ENCODE peak calls at places on chromosomes 13 and 19, in eight cellular contexts. One of them, this sample, is unnamed.

GRCh38 chr13:41613984-41614581 is 156.7 kb downstream of the RGCC start:
- DNase-seq in breast epithelium: no peak
- DNase-seq in CD4-positive, alpha-beta T cell: no peak
- DNase-seq in astrocyte of the spinal cord: peak; percentile 92
- DNase-seq in HFF-Myc: peak; percentile 94
- DNase-seq in kidney epithelial cell: no peak
- DNase-seq in cardiac muscle cell: no peak
- DNase-seq in heart left ventricle: peak; percentile 80
- DNase-seq in this sample: peak; percentile 90

GRCh38 chr19:13843104-13843921 is 33.6 kb upstream of the NANOS3 start:
- DNase-seq in kidney epithelial cell: no peak
- DNase-seq in HFF-Myc: no peak
- DNase-seq in breast epithelium: peak; percentile 84
- DNase-seq in CD4-positive, alpha-beta T cell: no peak
- DNase-seq in astrocyte of the spinal cord: peak; percentile 37
- DNase-seq in heart left ventricle: peak; percentile 79
- DNase-seq in cardiac muscle cell: peak; percentile 42
- DNase-seq in this sample: no peak

GRCh38 chr13:110520431-110521295 is 40.9 kb downstream of the RAB20 start:
- DNase-seq in HFF-Myc: no peak
- DNase-seq in cardiac muscle cell: no peak
- DNase-seq in breast epithelium: no peak
- DNase-seq in heart left ventricle: peak; percentile 75
- DNase-seq in kidney epithelial cell: no peak
- DNase-seq in CD4-positive, alpha-beta T cell: no peak
- DNase-seq in astrocyte of the spinal cord: peak; percentile 76
- DNase-seq in this sample: peak; percentile 51

GRCh38 chr13:110372676-110373075 is 65.6 kb downstream of the COL4A2 start:
- DNase-seq in HFF-Myc: no peak
- DNase-seq in cardiac muscle cell: no peak
- DNase-seq in heart left ventricle: no peak
- DNase-seq in breast epithelium: no peak
- DNase-seq in kidney epithelial cell: no peak
- DNase-seq in CD4-positive, alpha-beta T cell: no peak
- DNase-seq in astrocyte of the spinal cord: no peak
- DNase-seq in this sample: no peak

GRCh38 chr13:93280688-93281087 is 54.1 kb downstream of the GPC6 start:
- DNase-seq in CD4-positive, alpha-beta T cell: no peak
- DNase-seq in astrocyte of the spinal cord: no peak
- DNase-seq in HFF-Myc: no peak
- DNase-seq in cardiac muscle cell: no peak
- DNase-seq in kidney epithelial cell: no peak
- DNase-seq in breast epithelium: no peak
- DNase-seq in heart left ventricle: no peak
- DNase-seq in this sample: no peak

GRCh38 chr19:41540041-41540695 is 35.8 kb upstream of the CEACAM21 start:
- DNase-seq in kidney epithelial cell: no peak
- DNase-seq in heart left ventricle: no peak
- DNase-seq in CD4-positive, alpha-beta T cell: no peak
- DNase-seq in breast epithelium: no peak
- DNase-seq in astrocyte of the spinal cord: no peak
- DNase-seq in HFF-Myc: no peak
- DNase-seq in cardiac muscle cell: no peak
- DNase-seq in this sample: no peak

GRCh38 chr13:99220199-99220931 is 19.7 kb downstream of the UBAC2 start:
- DNase-seq in CD4-positive, alpha-beta T cell: peak; percentile 34
- DNase-seq in cardiac muscle cell: no peak
- DNase-seq in heart left ventricle: no peak
- DNase-seq in breast epithelium: no peak
- DNase-seq in kidney epithelial cell: no peak
- DNase-seq in astrocyte of the spinal cord: peak; percentile 49
- DNase-seq in HFF-Myc: no peak
- DNase-seq in this sample: no peak

GRCh38 chr19:6392219-6393073 is 518 bp downstream of the GTF2F1 start:
- DNase-seq in astrocyte of the spinal cord: no peak
- DNase-seq in heart left ventricle: no peak
- DNase-seq in cardiac muscle cell: no peak
- DNase-seq in kidney epithelial cell: no peak
- DNase-seq in breast epithelium: no peak
- DNase-seq in HFF-Myc: no peak
- DNase-seq in CD4-positive, alpha-beta T cell: no peak
- DNase-seq in this sample: no peak

GRCh38 chr13:28493740-28494536 is 990 bp downstream of the FLT1 start:
- DNase-seq in heart left ventricle: no peak
- DNase-seq in CD4-positive, alpha-beta T cell: no peak
- DNase-seq in HFF-Myc: no peak
- DNase-seq in breast epithelium: no peak
- DNase-seq in cardiac muscle cell: peak; percentile 61
- DNase-seq in astrocyte of the spinal cord: no peak
- DNase-seq in kidney epithelial cell: no peak
- DNase-seq in this sample: no peak

GRCh38 chr13:103140001-103140671 is 73.9 kb upstream of the SLC10A2 start:
- DNase-seq in HFF-Myc: peak; percentile 5
- DNase-seq in astrocyte of the spinal cord: peak; percentile 2
- DNase-seq in CD4-positive, alpha-beta T cell: no peak
- DNase-seq in cardiac muscle cell: peak; percentile 37
- DNase-seq in heart left ventricle: no peak
- DNase-seq in breast epithelium: no peak
- DNase-seq in kidney epithelial cell: no peak
- DNase-seq in this sample: no peak
- TF ChIP-seq CTCF in HFF-Myc: peak; percentile 48
- TF ChIP-seq CTCF in astrocyte of the spinal cord: peak; percentile 34
- TF ChIP-seq CTCF in CD4-positive, alpha-beta T cell: no peak
- TF ChIP-seq CTCF in cardiac muscle cell: peak; percentile 20
- TF ChIP-seq CTCF in heart left ventricle: peak; percentile 34
- TF ChIP-seq CTCF in breast epithelium: no peak
- TF ChIP-seq CTCF in kidney epithelial cell: peak; percentile 49
- TF ChIP-seq CTCF in this sample: no peak

GRCh38 chr19:31705656-31706055 is 356.4 kb upstream of the TSHZ3 start:
- DNase-seq in CD4-positive, alpha-beta T cell: no peak
- DNase-seq in breast epithelium: no peak
- DNase-seq in HFF-Myc: no peak
- DNase-seq in cardiac muscle cell: no peak
- DNase-seq in kidney epithelial cell: no peak
- DNase-seq in astrocyte of the spinal cord: no peak
- DNase-seq in heart left ventricle: no peak
- DNase-seq in this sample: no peak
- TF ChIP-seq CTCF in CD4-positive, alpha-beta T cell: no peak
- TF ChIP-seq CTCF in breast epithelium: no peak
- TF ChIP-seq CTCF in HFF-Myc: no peak
- TF ChIP-seq CTCF in cardiac muscle cell: no peak
- TF ChIP-seq CTCF in kidney epithelial cell: no peak
- TF ChIP-seq CTCF in astrocyte of the spinal cord: no peak
- TF ChIP-seq CTCF in heart left ventricle: no peak
- TF ChIP-seq CTCF in this sample: no peak

GRCh38 chr13:20704459-20705069 is 1.1 kb downstream of the IL17D start:
- DNase-seq in astrocyte of the spinal cord: no peak
- DNase-seq in heart left ventricle: no peak
- DNase-seq in CD4-positive, alpha-beta T cell: no peak
- DNase-seq in breast epithelium: no peak
- DNase-seq in cardiac muscle cell: no peak
- DNase-seq in HFF-Myc: no peak
- DNase-seq in kidney epithelial cell: no peak
- DNase-seq in this sample: no peak
- TF ChIP-seq CTCF in astrocyte of the spinal cord: no peak
- TF ChIP-seq CTCF in heart left ventricle: no peak
- TF ChIP-seq CTCF in CD4-positive, alpha-beta T cell: no peak
- TF ChIP-seq CTCF in breast epithelium: no peak
- TF ChIP-seq CTCF in cardiac muscle cell: no peak
- TF ChIP-seq CTCF in HFF-Myc: no peak
- TF ChIP-seq CTCF in kidney epithelial cell: no peak
- TF ChIP-seq CTCF in this sample: no peak

GRCh38 chr19:39469036-39469435 is 11.6 kb upstream of the TIMM50 start:
- DNase-seq in HFF-Myc: no peak
- DNase-seq in astrocyte of the spinal cord: no peak
- DNase-seq in breast epithelium: no peak
- DNase-seq in CD4-positive, alpha-beta T cell: no peak
- DNase-seq in cardiac muscle cell: no peak
- DNase-seq in kidney epithelial cell: no peak
- DNase-seq in heart left ventricle: no peak
- DNase-seq in this sample: no peak
- TF ChIP-seq CTCF in HFF-Myc: no peak
- TF ChIP-seq CTCF in astrocyte of the spinal cord: no peak
- TF ChIP-seq CTCF in breast epithelium: no peak
- TF ChIP-seq CTCF in CD4-positive, alpha-beta T cell: no peak
- TF ChIP-seq CTCF in cardiac muscle cell: no peak
- TF ChIP-seq CTCF in kidney epithelial cell: no peak
- TF ChIP-seq CTCF in heart left ventricle: no peak
- TF ChIP-seq CTCF in this sample: no peak

DNA sequence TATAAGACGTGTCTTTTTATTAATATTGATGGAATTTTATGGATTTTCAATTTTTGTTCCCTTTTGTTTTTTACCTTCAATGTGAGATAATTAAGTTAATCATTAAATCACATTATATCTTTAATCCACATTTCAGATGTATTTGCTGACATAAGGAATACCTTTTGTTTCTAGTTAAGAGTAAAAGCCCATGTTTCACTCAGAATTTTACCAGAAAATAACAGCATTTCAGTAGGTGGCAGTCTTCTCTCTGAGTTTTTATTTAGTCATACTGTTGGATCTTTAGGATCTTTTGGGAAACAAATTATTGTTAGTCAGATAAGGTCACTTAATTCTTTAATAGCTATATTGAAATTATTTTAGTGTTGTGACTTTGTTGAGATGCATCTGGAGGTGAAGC is 67.9 kb downstream of the NDFIP2 start:
- DNase-seq in CD4-positive, alpha-beta T cell: no peak
- DNase-seq in HFF-Myc: no peak
- DNase-seq in kidney epithelial cell: no peak
- DNase-seq in astrocyte of the spinal cord: peak; percentile 23
- DNase-seq in breast epithelium: no peak
- DNase-seq in cardiac muscle cell: no peak
- DNase-seq in heart left ventricle: no peak
- DNase-seq in this sample: no peak
- TF ChIP-seq CTCF in CD4-positive, alpha-beta T cell: no peak
- TF ChIP-seq CTCF in HFF-Myc: no peak
- TF ChIP-seq CTCF in kidney epithelial cell: peak; percentile 34
- TF ChIP-seq CTCF in astrocyte of the spinal cord: peak; percentile 38
- TF ChIP-seq CTCF in breast epithelium: no peak
- TF ChIP-seq CTCF in cardiac muscle cell: peak; percentile 40
- TF ChIP-seq CTCF in heart left ventricle: peak; percentile 29
- TF ChIP-seq CTCF in this sample: peak; percentile 32

DNA sequence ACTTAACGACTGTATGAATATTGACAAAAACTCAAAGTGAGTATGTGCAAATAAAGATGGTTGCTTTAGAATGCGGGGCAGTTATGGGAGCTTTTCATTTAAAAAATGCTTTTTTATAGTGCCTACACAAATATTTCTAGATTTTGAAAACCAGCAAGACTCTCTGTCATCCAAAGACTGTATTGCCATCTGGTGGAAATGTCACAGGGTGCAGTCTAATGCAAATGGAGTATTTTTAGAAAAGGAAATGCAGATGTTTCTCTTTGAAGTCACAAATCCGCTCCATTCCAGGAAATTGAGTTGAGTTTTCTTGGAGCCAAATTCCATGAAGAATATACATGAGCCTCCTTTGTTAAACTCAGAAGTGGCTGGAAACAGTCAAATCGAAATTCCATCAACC is 2.3 kb upstream of the C1QTNF9B start:
- DNase-seq in heart left ventricle: no peak
- DNase-seq in HFF-Myc: peak; percentile 33
- DNase-seq in CD4-positive, alpha-beta T cell: peak; percentile 15
- DNase-seq in cardiac muscle cell: peak; percentile 40
- DNase-seq in kidney epithelial cell: no peak
- DNase-seq in breast epithelium: no peak
- DNase-seq in astrocyte of the spinal cord: peak; percentile 48
- DNase-seq in this sample: peak; percentile 11
- TF ChIP-seq CTCF in heart left ventricle: peak; percentile 34
- TF ChIP-seq CTCF in HFF-Myc: peak; percentile 57
- TF ChIP-seq CTCF in CD4-positive, alpha-beta T cell: peak; percentile 69
- TF ChIP-seq CTCF in cardiac muscle cell: peak; percentile 61
- TF ChIP-seq CTCF in kidney epithelial cell: peak; percentile 61
- TF ChIP-seq CTCF in breast epithelium: no peak
- TF ChIP-seq CTCF in astrocyte of the spinal cord: peak; percentile 55
- TF ChIP-seq CTCF in this sample: peak; percentile 55

This sample was measured in AG09309.